ENCODE peak calls at places on chromosome 10, in four cellular contexts. N, D, Z and Q are unnamed samples.

GRCh38 chr10:129505500-129506075 is 38.5 kb downstream of the MGMT start:
- DNase-seq in N (no peak), D (no peak), Z (no peak), Q (no peak)

GRCh38 chr10:12750526-12751201 is 250.8 kb downstream of the CCDC3 start:
- DNase-seq in N (no peak), D (no peak), Z (no peak), Q (no peak)

GRCh38 chr10:122852261-122852660 is 6.6 kb upstream of the CUZD1 start:
- DNase-seq in N (peak), D (no peak), Z (no peak), Q (no peak)

GRCh38 chr10:50788951-50789904 is 49.5 kb downstream of the ASAH2B start:
- DNase-seq in N (peak), D (no peak), Z (no peak), Q (peak)

GRCh38 chr10:100730739-100731602 is 14.4 kb upstream of the PAX2 start:
- DNase-seq in N (peak), D (no peak), Z (no peak), Q (peak)

GRCh38 chr10:5748394-5748803 is 63.8 kb downstream of the TASOR2 start:
- DNase-seq in N (no peak), D (no peak), Z (no peak), Q (no peak)

GRCh38 chr10:70863470-70864160 is 24.8 kb downstream of the PCBD1 start:
- DNase-seq in N (no peak), D (no peak), Z (no peak), Q (no peak)

GRCh38 chr10:44460499-44460898 is 75.6 kb upstream of the CXCL12 start:
- DNase-seq in N (peak), D (no peak), Z (no peak), Q (no peak)

GRCh38 chr10:75223507-75223906 is 12.2 kb downstream of the COMTD1 start:
- DNase-seq in N (no peak), D (no peak), Z (no peak), Q (no peak)

GRCh38 chr10:14382022-14382421 is 51.3 kb upstream of the FRMD4A start:
- DNase-seq in N (no peak), D (no peak), Z (no peak), Q (no peak)

GRCh38 chr10:58107506-58107905 is 160.2 kb downstream of the IPMK start:
- DNase-seq in N (peak), D (no peak), Z (no peak), Q (no peak)

GRCh38 chr10:34305189-34305588 is 509.9 kb downstream of the PARD3 start:
- DNase-seq in N (peak), D (no peak), Z (no peak), Q (no peak)

GRCh38 chr10:75718996-75719395 is 287.6 kb downstream of the LRMDA start:
- DNase-seq in N (peak), D (no peak), Z (no peak), Q (no peak)

GRCh38 chr10:72009430-72010081 is 45.4 kb downstream of the CHST3 start:
- DNase-seq in N (peak), D (peak), Z (no peak), Q (peak)

GRCh38 chr10:77236700-77237099 is 400.9 kb downstream of the KCNMA1 start:
- DNase-seq in N (peak), D (no peak), Z (no peak), Q (no peak)

GRCh38 chr10:125843603-125844329 is 20.4 kb downstream of the BCCIP start:
- DNase-seq in N (no peak), D (no peak), Z (no peak), Q (no peak)

GRCh38 chr10:88522715-88523114 is 60.4 kb downstream of the RNLS start:
- DNase-seq in N (no peak), D (no peak), Z (no peak), Q (no peak)

GRCh38 chr10:5512881-5513698 is 11.7 kb upstream of the CALML3 start:
- DNase-seq in N (no peak), D (peak), Z (no peak), Q (no peak)

GRCh38 chr10:113665806-113666354 is 2.0 kb upstream of the NRAP start:
- DNase-seq in N (peak), D (no peak), Z (no peak), Q (no peak)

GRCh38 chr10:110553905-110554304 is 13.6 kb upstream of the SMC3 start:
- DNase-seq in N (no peak), D (no peak), Z (no peak), Q (no peak)

GRCh38 chr10:17951868-17952371 is at the start of gene SLC39A12:
- DNase-seq in N (peak), D (no peak), Z (no peak), Q (no peak)

GRCh38 chr10:103175580-103176285 is 17.3 kb downstream of the NT5C2 start:
- DNase-seq in N (no peak), D (no peak), Z (no peak), Q (no peak)

GRCh38 chr10:6406220-6407033 is 173.6 kb downstream of the PRKCQ start:
- DNase-seq in N (peak), D (no peak), Z (no peak), Q (no peak)

GRCh38 chr10:77949167-77949566 is 22.6 kb upstream of the DLG5 start:
- DNase-seq in N (peak), D (no peak), Z (no peak), Q (no peak)

GRCh38 chr10:95841711-95842498 is 65.9 kb upstream of the CC2D2B start:
- DNase-seq in N (peak), D (no peak), Z (peak), Q (peak)

GRCh38 chr10:49408437-49409306 is 12.8 kb upstream of the DRGX start:
- DNase-seq in N (peak), D (no peak), Z (no peak), Q (no peak)

GRCh38 chr10:43938810-43939209 is 290.1 kb upstream of the ZNF32 start:
- DNase-seq in N (no peak), D (no peak), Z (no peak), Q (peak)

GRCh38 chr10:114694735-114695134 is 36.7 kb upstream of the ABLIM1 start:
- DNase-seq in N (peak), D (no peak), Z (peak), Q (no peak)

GRCh38 chr10:125375210-125375609 is 214.8 kb upstream of the CTBP2 start:
- DNase-seq in N (peak), D (no peak), Z (no peak), Q (no peak)

GRCh38 chr10:59434463-59435326 is 72.3 kb upstream of the FAM13C start:
- DNase-seq in N (peak), D (no peak), Z (no peak), Q (no peak)

GRCh38 chr10:78543749-78544446 is 510.2 kb downstream of the RPS24 start:
- DNase-seq in N (peak), D (peak), Z (no peak), Q (peak)

GRCh38 chr10:124648738-124649137 is 95.4 kb downstream of the FAM53B start:
- DNase-seq in N (peak), D (peak), Z (peak), Q (peak)